ENCODE peak calls at places on chromosome 9, in seven cellular contexts. D is CD8-positive, alpha-beta T cell; B is tibial artery; Z is psoas muscle; X is foreskin fibroblast; Y is upper lobe of left lung; A is breast epithelium. L is an unnamed sample.

GRCh38 chr9:5500441-5501235 is 9.7 kb upstream of the PDCD1LG2 start:
- DNase-seq in D (no peak), B (no peak), Z (no peak), X (no peak), Y (no peak), A (no peak), L (no peak)

GRCh38 chr9:1231998-1232919 is 182.1 kb downstream of the DMRT2 start:
- DNase-seq in D (no peak), B (peak), Z (peak), X (peak), Y (no peak), A (peak), L (peak)

GRCh38 chr9:77582572-77583365 is 65.4 kb downstream of the GNA14 start:
- DNase-seq in D (no peak), B (no peak), Z (no peak), X (no peak), Y (no peak), A (no peak), L (no peak)

GRCh38 chr9:108677776-108678175 is 178.0 kb downstream of the ACTL7B start:
- DNase-seq in D (no peak), B (no peak), Z (no peak), X (no peak), Y (no peak), A (no peak), L (no peak)

GRCh38 chr9:115649991-115650472 is 503.6 kb upstream of the PAPPA start:
- DNase-seq in D (no peak), B (peak), Z (peak), X (peak), Y (no peak), A (no peak), L (peak)

GRCh38 chr9:70030156-70030555 is 13.5 kb upstream of the MAMDC2 start:
- DNase-seq in D (no peak), B (no peak), Z (no peak), X (no peak), Y (no peak), A (no peak), L (no peak)

GRCh38 chr9:19828586-19828985 is 39.7 kb upstream of the SLC24A2 start:
- DNase-seq in D (no peak), B (no peak), Z (no peak), X (no peak), Y (no peak), A (no peak), L (no peak)

GRCh38 chr9:81855538-81855937 is 72.7 kb upstream of the SPATA31D4 start:
- DNase-seq in D (no peak), B (no peak), Z (no peak), X (peak), Y (no peak), A (no peak), L (no peak)

GRCh38 chr9:136700959-136701664 is 11.3 kb upstream of the DIPK1B start:
- DNase-seq in D (peak), B (no peak), Z (no peak), X (no peak), Y (peak), A (no peak), L (no peak)

GRCh38 chr9:121573717-121574485 is 74.3 kb upstream of the GGTA1 start:
- DNase-seq in D (no peak), B (no peak), Z (peak), X (no peak), Y (no peak), A (no peak), L (no peak)

GRCh38 chr9:133950206-133950915 is 41.8 kb downstream of the VAV2 start:
- DNase-seq in D (no peak), B (no peak), Z (peak), X (peak), Y (peak), A (no peak), L (no peak)

GRCh38 chr9:115275753-115276152 is 157.8 kb upstream of the TNC start:
- DNase-seq in D (no peak), B (no peak), Z (no peak), X (no peak), Y (no peak), A (no peak), L (no peak)

GRCh38 chr9:81224166-81224858 is 465.0 kb downstream of the TLE1 start:
- DNase-seq in D (no peak), B (no peak), Z (no peak), X (no peak), Y (no peak), A (no peak), L (no peak)

GRCh38 chr9:114231218-114232090 is 76.1 kb downstream of the COL27A1 start:
- DNase-seq in D (no peak), B (no peak), Z (no peak), X (no peak), Y (no peak), A (no peak), L (no peak)

GRCh38 chr9:20683351-20684034 is 566 bp upstream of the FOCAD start:
- DNase-seq in D (no peak), B (peak), Z (peak), X (peak), Y (no peak), A (no peak), L (peak)

GRCh38 chr9:121774715-121775613 is 123.5 kb downstream of the DAB2IP start:
- DNase-seq in D (no peak), B (peak), Z (no peak), X (no peak), Y (no peak), A (peak), L (peak)

GRCh38 chr9:89366711-89367110 is 48.4 kb downstream of the SECISBP2 start:
- DNase-seq in D (no peak), B (no peak), Z (no peak), X (no peak), Y (no peak), A (no peak), L (no peak)

GRCh38 chr9:121658166-121658565 is 6.7 kb downstream of the DAB2IP start:
- DNase-seq in D (no peak), B (no peak), Z (peak), X (no peak), Y (no peak), A (no peak), L (no peak)

DNA sequence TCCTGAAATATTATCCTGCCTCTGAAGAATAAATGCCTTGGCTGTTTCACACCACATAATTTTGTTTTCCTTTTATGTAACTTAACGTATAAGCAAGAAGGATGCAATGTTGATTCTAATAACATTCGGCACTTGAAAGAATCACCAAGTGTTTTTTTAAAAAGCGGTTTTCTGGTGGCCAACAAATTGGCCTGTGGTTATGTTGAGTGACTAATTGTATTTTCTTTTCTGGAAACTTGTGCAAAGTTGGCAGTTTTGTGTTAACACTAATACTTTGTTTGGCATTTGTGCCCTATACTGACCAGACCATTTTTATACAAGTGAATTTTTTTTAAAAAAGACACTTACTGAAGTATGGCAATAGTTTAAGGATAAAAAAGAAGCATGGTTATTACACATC is 452.7 kb downstream of the BNC2 start:
- DNase-seq in D (no peak), B (no peak), Z (no peak), X (no peak), Y (no peak), A (no peak), L (no peak)
- H3K4me3 ChIP-seq in D (no peak), B (no peak), Z (no peak), X (no peak), Y (no peak), A (no peak), L (no peak)

GRCh38 chr9:128249558-128249913 is 26.3 kb downstream of the GOLGA2 start:
- DNase-seq in D (no peak), B (no peak), Z (no peak), X (no peak), Y (no peak), A (no peak), L (no peak)

GRCh38 chr9:128251701-128252100 is 24.1 kb downstream of the GOLGA2 start:
- DNase-seq in D (no peak), B (no peak), Z (no peak), X (peak), Y (no peak), A (no peak), L (no peak)

GRCh38 chr9:128252317-128253139 is 23.3 kb downstream of the GOLGA2 start:
- DNase-seq in D (no peak), B (no peak), Z (no peak), X (no peak), Y (no peak), A (no peak), L (no peak)

GRCh38 chr9:128250839-128251558 is 24.8 kb downstream of the GOLGA2 start:
- DNase-seq in D (no peak), B (no peak), Z (no peak), X (no peak), Y (no peak), A (no peak), L (no peak)

DNA sequence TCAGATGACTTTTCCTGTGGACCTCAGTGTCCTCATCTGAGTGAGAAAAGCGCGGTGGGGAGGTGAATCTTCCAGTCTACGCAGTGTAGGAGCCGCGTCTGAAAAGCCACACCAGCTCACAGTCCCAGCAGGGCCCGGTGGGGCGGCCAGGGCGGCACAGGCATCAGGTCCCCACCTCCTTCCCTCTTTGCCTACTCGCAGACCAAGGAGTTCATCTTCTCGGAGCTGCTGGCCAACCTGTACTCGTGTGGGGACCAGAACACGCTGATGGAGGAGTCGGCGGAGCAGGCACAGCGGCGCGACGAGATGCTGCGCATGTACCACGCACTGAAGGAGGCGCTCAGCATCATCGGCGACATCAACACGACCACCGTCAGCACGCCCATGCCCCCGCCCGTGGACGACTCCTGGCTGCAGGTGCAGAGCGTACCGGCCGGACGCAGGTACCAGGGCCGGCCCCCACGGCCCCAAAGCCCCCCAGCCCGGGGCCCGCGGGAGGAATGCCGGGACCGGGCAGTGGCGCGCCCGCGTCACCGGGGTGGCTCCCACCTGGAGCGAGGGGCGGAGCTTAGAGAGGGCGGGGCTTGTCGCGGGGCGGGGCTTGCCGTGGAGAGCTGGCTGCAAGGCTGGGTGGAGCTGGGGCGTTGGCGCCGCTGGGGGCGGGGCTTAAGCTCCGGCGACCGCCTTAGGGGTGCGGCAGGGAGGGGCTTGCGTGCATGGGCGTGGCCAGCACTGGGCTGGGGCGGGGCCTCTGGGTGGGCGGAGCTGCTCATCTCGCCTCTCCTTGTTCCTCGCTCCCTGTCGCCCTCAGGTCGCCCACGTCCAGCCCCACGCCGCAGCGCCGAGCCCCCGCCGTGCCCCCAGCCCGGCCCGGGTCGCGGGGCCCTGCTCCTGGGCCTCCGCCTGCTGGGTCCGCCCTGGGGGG is 25.6 kb downstream of the GOLGA2 start:
- DNase-seq in D (peak), B (peak), Z (peak), X (peak), Y (peak), A (peak), L (peak)
- H3K4me3 ChIP-seq in D (peak), B (peak), Z (peak), X (peak), Y (peak), A (peak), L (peak)

GRCh38 chr9:97627624-97628023 is 5.5 kb downstream of the TSTD2 start:
- DNase-seq in D (no peak), B (no peak), Z (no peak), X (no peak), Y (no peak), A (no peak), L (no peak)
- H3K4me3 ChIP-seq in D (no peak), B (no peak), Z (no peak), X (peak), Y (no peak), A (no peak), L (no peak)

GRCh38 chr9:110933350-110934001 is 104.8 kb downstream of the LPAR1 start:
- DNase-seq in D (no peak), B (no peak), Z (no peak), X (no peak), Y (no peak), A (no peak), L (no peak)
- H3K4me3 ChIP-seq in D (no peak), B (no peak), Z (no peak), X (no peak), Y (no peak), A (no peak), L (no peak)

DNA sequence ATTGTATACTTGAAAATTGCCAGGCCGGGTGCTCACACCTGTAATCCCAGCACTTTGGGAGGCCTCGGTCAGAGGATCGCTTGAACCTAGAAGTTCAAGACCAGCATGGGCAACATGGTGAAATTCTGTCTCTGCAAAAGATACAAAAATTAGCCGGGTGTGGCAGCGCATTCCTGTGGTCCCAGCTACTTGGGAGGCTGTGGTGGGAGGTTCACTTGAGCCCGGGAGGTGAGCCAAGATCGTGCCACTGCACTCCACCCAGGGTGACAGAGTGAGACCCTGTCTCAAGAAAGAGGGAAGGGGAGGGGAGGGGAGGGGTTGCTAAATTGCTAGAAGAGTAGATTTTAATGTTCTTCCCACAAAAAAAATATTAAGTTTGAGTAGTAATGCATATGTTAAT is 53.2 kb downstream of the FNBP1 start:
- DNase-seq in D (no peak), B (no peak), Z (no peak), X (peak), Y (no peak), A (no peak), L (no peak)
- H3K4me3 ChIP-seq in D (no peak), B (no peak), Z (no peak), X (no peak), Y (no peak), A (no peak), L (no peak)